ENCODE peak calls at places on chromosomes 3 and 15, in ten cellular contexts. K is upper lobe of right lung; C is H9; X is mesendoderm; I is neuronal stem cell; Y is HCT116; O is fibroblast of lung; A is tibial nerve; T is naive thymus-derived CD4-positive, alpha-beta T cell; J is cardiac muscle cell. H is an unnamed sample.

GRCh38 chr3:89622063-89622700 is 514.8 kb downstream of the EPHA3 start:
- DNase-seq in I (no peak), T (no peak), K (no peak), X (no peak), J (peak; percentile 37), O (peak; percentile 31), C (no peak), A (no peak), Y (no peak), H (no peak)

GRCh38 chr3:33179132-33179531 is 39.5 kb downstream of the SUSD5 start:
- DNase-seq in Y (no peak), I (no peak), K (no peak), T (no peak), O (no peak), X (no peak), C (no peak), J (no peak), A (no peak), H (no peak)

GRCh38 chr3:175404667-175405066 is 545.5 kb downstream of the NAALADL2 start:
- DNase-seq in Y (no peak), C (no peak), T (no peak), A (no peak), J (peak; percentile 22), K (no peak), I (no peak), O (no peak), X (no peak), H (no peak)

GRCh38 chr3:40546811-40547210 is 22.1 kb downstream of the ZNF621 start:
- DNase-seq in J (peak; percentile 71), O (peak; percentile 60), T (no peak), X (no peak), A (no peak), Y (no peak), K (no peak), C (no peak), I (no peak), H (no peak)

GRCh38 chr15:64096486-64097431 is 977 bp downstream of the SNX1 start:
- DNase-seq in C (no peak), K (no peak), X (peak; percentile 52), I (no peak), Y (no peak), T (no peak), A (no peak), J (peak; percentile 55), O (no peak), H (no peak)

GRCh38 chr15:56805466-56806146 is 72.3 kb upstream of the ZNF280D start:
- DNase-seq in J (peak; percentile 91), Y (peak; percentile 65), O (peak; percentile 82), C (no peak), T (no peak), A (peak; percentile 39), I (no peak), K (no peak), X (peak; percentile 88), H (no peak)

GRCh38 chr15:55846108-55846707 is 103.3 kb upstream of the PRTG start:
- DNase-seq in J (peak; percentile 88), X (peak; percentile 90), A (peak; percentile 96), I (peak; percentile 84), Y (peak; percentile 57), T (peak; percentile 19), K (no peak), O (peak; percentile 89), C (peak; percentile 46), H (peak; percentile 11)

GRCh38 chr15:48536681-48537091 is 108.8 kb downstream of the FBN1 start:
- DNase-seq in A (no peak), O (peak; percentile 39), C (no peak), Y (no peak), I (no peak), T (no peak), K (no peak), J (peak; percentile 83), X (no peak), H (no peak)

GRCh38 chr3:43290961-43291360 is 4.6 kb downstream of the SNRK start:
- DNase-seq in A (no peak), I (no peak), T (no peak), Y (no peak), O (peak; percentile 44), J (peak; percentile 13), C (no peak), K (no peak), X (no peak), H (no peak)

GRCh38 chr3:52774901-52775864 is 2.2 kb upstream of the ITIH1 start:
- DNase-seq in I (no peak), O (no peak), J (no peak), A (peak; percentile 23), Y (no peak), T (no peak), X (no peak), C (no peak), K (peak; percentile 40), H (no peak)

GRCh38 chr15:59303641-59304433 is 68.8 kb downstream of the MYO1E start:
- DNase-seq in C (no peak), X (no peak), T (no peak), I (no peak), A (no peak), K (no peak), O (peak; percentile 51), J (peak; percentile 38), Y (no peak), H (no peak)

GRCh38 chr3:135229018-135229495 is 434.0 kb downstream of the EPHB1 start:
- DNase-seq in T (no peak), X (no peak), K (no peak), A (peak; percentile 15), J (no peak), C (peak; percentile 68), I (no peak), O (no peak), Y (no peak), H (no peak)

GRCh38 chr3:72458365-72458764 is 389.9 kb downstream of the SHQ1 start:
- DNase-seq in K (no peak), X (no peak), Y (no peak), A (no peak), O (no peak), I (no peak), T (no peak), J (no peak), C (no peak), H (no peak)

GRCh38 chr3:111768571-111769100 is 90.4 kb upstream of the PHLDB2 start:
- DNase-seq in Y (peak; percentile 79), O (peak; percentile 91), I (no peak), K (no peak), A (peak; percentile 37), T (no peak), X (no peak), J (peak; percentile 94), C (no peak), H (no peak)

GRCh38 chr3:44045476-44046275 is 196.0 kb upstream of the TOPAZ1 start:
- DNase-seq in A (peak; percentile 38), Y (no peak), O (no peak), K (no peak), X (no peak), J (no peak), I (no peak), T (no peak), C (no peak), H (no peak)

GRCh38 chr3:129599073-129599472 is 7.4 kb downstream of the PLXND1 start:
- DNase-seq in A (no peak), I (no peak), J (no peak), T (no peak), Y (no peak), K (no peak), C (no peak), X (no peak), O (no peak), H (no peak)
- H3K27ac ChIP-seq in A (peak overlapping the region; percentile 89), I (no peak overlapping the region), J (no peak overlapping the region), T (no peak overlapping the region), Y (no peak overlapping the region), K (peak overlapping the region; percentile 84), C (no peak overlapping the region), X (peak overlapping the region; percentile 26), O (peak overlapping the region; percentile 92), H (no peak overlapping the region)

DNA sequence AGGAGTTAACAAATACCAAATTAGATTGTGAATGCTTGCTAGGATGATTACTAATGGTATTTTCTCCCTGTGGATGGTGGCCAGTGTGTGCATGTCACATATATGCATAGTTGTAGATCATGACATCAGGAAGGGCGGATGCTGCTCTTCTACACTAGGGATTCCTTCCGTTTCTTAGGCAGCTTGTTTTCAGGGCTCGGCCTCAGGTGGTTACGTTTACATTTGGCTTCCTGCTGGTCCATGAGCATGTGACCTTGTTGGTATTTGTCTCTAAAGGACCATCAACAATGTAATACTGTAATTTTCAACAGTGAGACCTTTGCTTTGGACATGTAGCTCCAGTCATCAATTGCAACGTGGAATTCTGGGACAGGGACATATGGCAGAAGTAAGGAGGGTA is 221.4 kb downstream of the NR1D2 start:
- DNase-seq in O (no peak), A (no peak), Y (no peak), T (no peak), K (no peak), X (peak; percentile 28), I (no peak), C (no peak), J (no peak), H (no peak)
- H3K4me1 ChIP-seq in O (no peaks in the 10 kb centered on the region), A (peaks cover 19% of the 10 kb centered on the region), Y (no peaks in the 10 kb centered on the region), T (no peaks in the 10 kb centered on the region), K (no peaks in the 10 kb centered on the region), X (no peaks in the 10 kb centered on the region), I (no peaks in the 10 kb centered on the region), C (peaks cover 5% of the 10 kb centered on the region), J (no peaks in the 10 kb centered on the region), H (no peaks in the 10 kb centered on the region)

GRCh38 chr3:105844713-105845112 is 24.1 kb downstream of the CBLB start:
- DNase-seq in A (no peak), Y (no peak), K (no peak), I (no peak), T (no peak), O (no peak), X (no peak), C (no peak), J (no peak), H (no peak)

GRCh38 chr3:105842943-105843342 is 25.9 kb downstream of the CBLB start:
- DNase-seq in K (no peak), O (peak; percentile 58), I (no peak), A (no peak), C (no peak), X (no peak), Y (no peak), T (no peak), J (no peak), H (no peak)

GRCh38 chr3:105842449-105842848 is 26.4 kb downstream of the CBLB start:
- DNase-seq in Y (no peak), A (no peak), C (no peak), I (no peak), T (no peak), K (no peak), O (no peak), X (peak; percentile 81), J (no peak), H (no peak)

GRCh38 chr3:105845488-105845887 is 23.3 kb downstream of the CBLB start:
- DNase-seq in X (peak; percentile 56), T (no peak), J (no peak), Y (no peak), O (no peak), I (no peak), C (no peak), K (no peak), A (no peak), H (no peak)

GRCh38 chr3:105843895-105844500 is 24.8 kb downstream of the CBLB start:
- DNase-seq in X (no peak), J (no peak), K (no peak), A (no peak), I (no peak), Y (no peak), T (no peak), O (no peak), C (no peak), H (no peak)
- H3K27ac ChIP-seq in X (no peak overlapping the region), J (peak overlapping the region; percentile 25), K (no peak overlapping the region), A (peak overlapping the region; percentile 27), I (peak overlapping the region; percentile 8), Y (no peak overlapping the region), T (no peak overlapping the region), O (no peak overlapping the region), C (no peak overlapping the region), H (no peak overlapping the region)

GRCh38 chr15:78455749-78456148 is 17.7 kb downstream of the IREB2 start:
- DNase-seq in C (no peak), Y (no peak), O (peak; percentile 22), X (no peak), J (no peak), I (no peak), A (no peak), T (no peak), K (no peak), H (no peak)
- H3K4me1 ChIP-seq in C (peaks cover 7% of the 10 kb centered on the region), Y (no peaks in the 10 kb centered on the region), O (peaks cover 6% of the 10 kb centered on the region), X (no peaks in the 10 kb centered on the region), J (peaks cover 14% of the 10 kb centered on the region), I (no peaks in the 10 kb centered on the region), A (peaks cover 92% of the 10 kb centered on the region), T (peaks cover 37% of the 10 kb centered on the region), K (peaks cover 38% of the 10 kb centered on the region), H (peaks cover 6% of the 10 kb centered on the region)

H was measured in effector memory CD4-positive, alpha-beta T cell.